ENCODE peak calls at places on chromosomes 11 and 22, in seven cellular contexts. One of them, this sample, is unnamed.

GRCh38 chr11:102669664-102670063 is 35.9 kb downstream of the MMP27 start:
- DNase-seq in tibial nerve: no peak
- DNase-seq in HCT116: no peak
- DNase-seq in prostate gland: no peak
- DNase-seq in A549: no peak
- DNase-seq in endothelial cell of umbilical vein: no peak
- DNase-seq in right lobe of liver: no peak
- DNase-seq in this sample: no peak

GRCh38 chr11:86484164-86484794 is 109.6 kb downstream of the CCDC81 start:
- DNase-seq in HCT116: peak
- DNase-seq in tibial nerve: peak
- DNase-seq in prostate gland: no peak
- DNase-seq in right lobe of liver: no peak
- DNase-seq in endothelial cell of umbilical vein: peak
- DNase-seq in A549: peak
- DNase-seq in this sample: no peak

GRCh38 chr22:30265851-30266444 is 703 bp downstream of the OSM start:
- DNase-seq in right lobe of liver: peak
- DNase-seq in A549: no peak
- DNase-seq in endothelial cell of umbilical vein: no peak
- DNase-seq in tibial nerve: no peak
- DNase-seq in prostate gland: no peak
- DNase-seq in HCT116: no peak
- DNase-seq in this sample: no peak

GRCh38 chr11:102812188-102812587 is 14.2 kb upstream of the MMP1 start:
- DNase-seq in tibial nerve: no peak
- DNase-seq in HCT116: no peak
- DNase-seq in prostate gland: no peak
- DNase-seq in endothelial cell of umbilical vein: no peak
- DNase-seq in right lobe of liver: no peak
- DNase-seq in A549: no peak
- DNase-seq in this sample: no peak

GRCh38 chr22:18068991-18069390 is 8.8 kb upstream of the PEX26 start:
- DNase-seq in A549: no peak
- DNase-seq in endothelial cell of umbilical vein: no peak
- DNase-seq in HCT116: no peak
- DNase-seq in tibial nerve: no peak
- DNase-seq in right lobe of liver: no peak
- DNase-seq in prostate gland: no peak
- DNase-seq in this sample: no peak

GRCh38 chr22:41237036-41237706 is 3.6 kb downstream of the CHADL start:
- DNase-seq in tibial nerve: no peak
- DNase-seq in endothelial cell of umbilical vein: no peak
- DNase-seq in prostate gland: no peak
- DNase-seq in right lobe of liver: no peak
- DNase-seq in A549: no peak
- DNase-seq in HCT116: no peak
- DNase-seq in this sample: no peak

GRCh38 chr22:30308518-30309230 is 18.1 kb downstream of the TBC1D10A start:
- DNase-seq in HCT116: no peak
- DNase-seq in A549: no peak
- DNase-seq in right lobe of liver: no peak
- DNase-seq in tibial nerve: no peak
- DNase-seq in prostate gland: no peak
- DNase-seq in endothelial cell of umbilical vein: no peak
- DNase-seq in this sample: no peak

GRCh38 chr11:78080818-78081495 is 1.3 kb upstream of the NDUFC2 start:
- DNase-seq in tibial nerve: no peak
- DNase-seq in HCT116: no peak
- DNase-seq in endothelial cell of umbilical vein: peak
- DNase-seq in A549: no peak
- DNase-seq in right lobe of liver: no peak
- DNase-seq in prostate gland: no peak
- DNase-seq in this sample: no peak

GRCh38 chr22:40240671-40241070 is 62.9 kb downstream of the TNRC6B start:
- DNase-seq in prostate gland: no peak
- DNase-seq in endothelial cell of umbilical vein: no peak
- DNase-seq in HCT116: no peak
- DNase-seq in A549: no peak
- DNase-seq in tibial nerve: no peak
- DNase-seq in right lobe of liver: no peak
- DNase-seq in this sample: no peak

GRCh38 chr11:57156928-57157327 is 24.8 kb upstream of the LRRC55 start:
- DNase-seq in right lobe of liver: no peak
- DNase-seq in prostate gland: no peak
- DNase-seq in endothelial cell of umbilical vein: no peak
- DNase-seq in tibial nerve: no peak
- DNase-seq in HCT116: no peak
- DNase-seq in A549: no peak
- DNase-seq in this sample: no peak

GRCh38 chr11:2775083-2775625 is 75.4 kb upstream of the KCNQ1OT1 start:
- DNase-seq in A549: no peak
- DNase-seq in tibial nerve: no peak
- DNase-seq in endothelial cell of umbilical vein: no peak
- DNase-seq in HCT116: no peak
- DNase-seq in right lobe of liver: peak
- DNase-seq in prostate gland: peak
- DNase-seq in this sample: peak

GRCh38 chr22:37484115-37485005 is 1.8 kb downstream of the MFNG start:
- DNase-seq in HCT116: no peak
- DNase-seq in prostate gland: peak
- DNase-seq in A549: no peak
- DNase-seq in right lobe of liver: peak
- DNase-seq in tibial nerve: peak
- DNase-seq in endothelial cell of umbilical vein: peak
- DNase-seq in this sample: peak

GRCh38 chr11:114058026-114058706 is 1.3 kb upstream of the ZBTB16 start:
- DNase-seq in endothelial cell of umbilical vein: no peak
- DNase-seq in right lobe of liver: peak
- DNase-seq in A549: no peak
- DNase-seq in tibial nerve: no peak
- DNase-seq in prostate gland: no peak
- DNase-seq in HCT116: no peak
- DNase-seq in this sample: peak

GRCh38 chr11:123457187-123457770 is 27.2 kb downstream of the GRAMD1B start:
- DNase-seq in right lobe of liver: no peak
- DNase-seq in HCT116: no peak
- DNase-seq in endothelial cell of umbilical vein: no peak
- DNase-seq in A549: no peak
- DNase-seq in tibial nerve: peak
- DNase-seq in prostate gland: no peak
- DNase-seq in this sample: peak

GRCh38 chr11:115656684-115657083 is 152.5 kb upstream of the CADM1 start:
- DNase-seq in endothelial cell of umbilical vein: no peak
- DNase-seq in tibial nerve: no peak
- DNase-seq in prostate gland: no peak
- DNase-seq in right lobe of liver: peak
- DNase-seq in A549: no peak
- DNase-seq in HCT116: no peak
- DNase-seq in this sample: no peak

GRCh38 chr22:39248254-39248653 is 3.5 kb upstream of the PDGFB start:
- DNase-seq in tibial nerve: no peak
- DNase-seq in right lobe of liver: no peak
- DNase-seq in endothelial cell of umbilical vein: peak
- DNase-seq in A549: no peak
- DNase-seq in prostate gland: no peak
- DNase-seq in HCT116: no peak
- DNase-seq in this sample: no peak

GRCh38 chr22:38148252-38148651 is 33.4 kb downstream of the PLA2G6 start:
- DNase-seq in HCT116: peak
- DNase-seq in A549: no peak
- DNase-seq in prostate gland: no peak
- DNase-seq in tibial nerve: no peak
- DNase-seq in right lobe of liver: no peak
- DNase-seq in endothelial cell of umbilical vein: no peak
- DNase-seq in this sample: no peak

GRCh38 chr11:46237248-46238077 is 40.0 kb upstream of the CREB3L1 start:
- DNase-seq in tibial nerve: peak
- DNase-seq in right lobe of liver: peak
- DNase-seq in HCT116: peak
- DNase-seq in A549: peak
- DNase-seq in prostate gland: peak
- DNase-seq in endothelial cell of umbilical vein: peak
- DNase-seq in this sample: peak

GRCh38 chr22:44622147-44622427 is 79.9 kb upstream of the PRR5 start:
- DNase-seq in right lobe of liver: no peak
- DNase-seq in A549: no peak
- DNase-seq in tibial nerve: no peak
- DNase-seq in HCT116: no peak
- DNase-seq in prostate gland: no peak
- DNase-seq in endothelial cell of umbilical vein: no peak
- DNase-seq in this sample: peak

GRCh38 chr11:111723595-111723994 is 42.6 kb downstream of the PPP2R1B start:
- DNase-seq in tibial nerve: no peak
- DNase-seq in right lobe of liver: no peak
- DNase-seq in prostate gland: no peak
- DNase-seq in endothelial cell of umbilical vein: no peak
- DNase-seq in A549: no peak
- DNase-seq in HCT116: no peak
- DNase-seq in this sample: no peak

GRCh38 chr11:65915821-65916251 is 3.0 kb downstream of the C11orf68 start:
- DNase-seq in prostate gland: peak
- DNase-seq in HCT116: peak
- DNase-seq in right lobe of liver: peak
- DNase-seq in tibial nerve: peak
- DNase-seq in A549: peak
- DNase-seq in endothelial cell of umbilical vein: peak
- DNase-seq in this sample: peak

GRCh38 chr11:68914761-68915160 is 11.1 kb downstream of the IGHMBP2 start:
- DNase-seq in right lobe of liver: no peak
- DNase-seq in endothelial cell of umbilical vein: no peak
- DNase-seq in A549: no peak
- DNase-seq in tibial nerve: no peak
- DNase-seq in prostate gland: no peak
- DNase-seq in HCT116: no peak
- DNase-seq in this sample: no peak

GRCh38 chr11:130449246-130449990 is 973 bp downstream of the ADAMTS15 start:
- DNase-seq in A549: no peak
- DNase-seq in prostate gland: no peak
- DNase-seq in HCT116: no peak
- DNase-seq in right lobe of liver: no peak
- DNase-seq in tibial nerve: no peak
- DNase-seq in endothelial cell of umbilical vein: no peak
- DNase-seq in this sample: peak

DNA sequence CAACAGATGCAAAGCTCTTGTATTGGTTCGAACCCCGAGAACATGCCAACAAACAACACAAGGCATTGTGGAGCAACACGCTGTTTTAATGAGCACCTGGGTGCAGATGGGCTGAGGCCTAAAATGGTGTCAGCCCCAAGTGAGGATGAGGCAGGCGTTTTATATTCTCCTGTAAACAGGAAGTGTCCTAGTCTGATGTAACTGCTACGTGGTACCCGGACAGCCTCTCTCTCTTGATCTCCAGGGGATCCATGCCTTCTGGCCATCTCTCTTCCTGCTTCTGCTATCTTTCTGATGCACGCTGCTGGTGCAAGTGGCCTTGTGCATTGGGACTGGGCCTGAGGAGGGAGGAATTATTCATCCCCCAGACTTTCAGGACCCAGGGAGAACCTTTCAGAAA is 19.4 kb upstream of the VSTM5 start:
- DNase-seq in prostate gland: no peak
- DNase-seq in right lobe of liver: no peak
- DNase-seq in A549: no peak
- DNase-seq in HCT116: no peak
- DNase-seq in endothelial cell of umbilical vein: no peak
- DNase-seq in tibial nerve: no peak
- DNase-seq in this sample: no peak
- TF ChIP-seq POLR2A in prostate gland: no peak
- TF ChIP-seq POLR2A in right lobe of liver: no peak
- TF ChIP-seq POLR2A in A549: no peak
- TF ChIP-seq POLR2A in HCT116: no peak
- TF ChIP-seq POLR2A in endothelial cell of umbilical vein: no peak
- TF ChIP-seq POLR2A in tibial nerve: no peak
- TF ChIP-seq POLR2A in this sample: no peak

GRCh38 chr11:75349540-75350116 is 1.8 kb downstream of the ARRB1 start:
- DNase-seq in A549: no peak
- DNase-seq in right lobe of liver: peak
- DNase-seq in tibial nerve: no peak
- DNase-seq in endothelial cell of umbilical vein: peak
- DNase-seq in prostate gland: no peak
- DNase-seq in HCT116: no peak
- DNase-seq in this sample: no peak

GRCh38 chr11:75352417-75353206 is 1.2 kb upstream of the ARRB1 start:
- DNase-seq in prostate gland: no peak
- DNase-seq in tibial nerve: no peak
- DNase-seq in HCT116: no peak
- DNase-seq in right lobe of liver: peak
- DNase-seq in A549: no peak
- DNase-seq in endothelial cell of umbilical vein: no peak
- DNase-seq in this sample: no peak

GRCh38 chr11:75350122-75350742 is 1.2 kb downstream of the ARRB1 start:
- DNase-seq in right lobe of liver: no peak
- DNase-seq in endothelial cell of umbilical vein: no peak
- DNase-seq in tibial nerve: no peak
- DNase-seq in A549: no peak
- DNase-seq in HCT116: no peak
- DNase-seq in prostate gland: no peak
- DNase-seq in this sample: no peak

GRCh38 chr11:75351541-75352416 is at the start of gene ARRB1:
- DNase-seq in endothelial cell of umbilical vein: no peak
- DNase-seq in right lobe of liver: peak
- DNase-seq in prostate gland: no peak
- DNase-seq in tibial nerve: peak
- DNase-seq in HCT116: no peak
- DNase-seq in A549: peak
- DNase-seq in this sample: peak

GRCh38 chr11:75350743-75351540 is 519 bp downstream of the ARRB1 start:
- DNase-seq in A549: no peak
- DNase-seq in HCT116: no peak
- DNase-seq in tibial nerve: no peak
- DNase-seq in endothelial cell of umbilical vein: peak
- DNase-seq in right lobe of liver: peak
- DNase-seq in prostate gland: peak
- DNase-seq in this sample: peak
- TF ChIP-seq POLR2A in A549: no peak
- TF ChIP-seq POLR2A in HCT116: no peak
- TF ChIP-seq POLR2A in tibial nerve: no peak
- TF ChIP-seq POLR2A in endothelial cell of umbilical vein: no peak
- TF ChIP-seq POLR2A in right lobe of liver: no peak
- TF ChIP-seq POLR2A in prostate gland: no peak
- TF ChIP-seq POLR2A in this sample: no peak

DNA sequence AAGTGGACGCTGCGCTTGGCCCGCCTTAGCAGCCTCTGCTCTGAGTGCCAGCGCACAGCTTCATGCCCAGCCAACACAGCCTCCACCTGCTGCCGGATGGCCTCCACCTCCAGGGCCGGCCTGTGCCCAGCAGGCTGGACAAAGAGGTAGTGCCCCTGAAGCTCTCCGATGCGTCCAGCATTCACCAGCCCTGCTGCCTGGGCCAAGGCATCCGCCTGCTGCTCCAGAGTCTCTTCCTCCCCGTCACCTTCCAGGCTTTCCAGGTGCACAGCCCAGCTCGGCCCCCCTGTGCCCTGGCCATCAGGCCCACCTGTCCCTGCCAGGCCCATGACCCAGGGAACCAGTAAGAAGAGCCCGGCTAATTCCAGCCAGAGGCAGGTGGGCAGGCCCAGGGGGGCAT is 2.5 kb downstream of the PCSK7 start:
- DNase-seq in A549: no peak
- DNase-seq in tibial nerve: no peak
- DNase-seq in right lobe of liver: no peak
- DNase-seq in HCT116: no peak
- DNase-seq in endothelial cell of umbilical vein: no peak
- DNase-seq in prostate gland: no peak
- DNase-seq in this sample: no peak
- TF ChIP-seq POLR2A in A549: no peak
- TF ChIP-seq POLR2A in tibial nerve: no peak
- TF ChIP-seq POLR2A in right lobe of liver: no peak
- TF ChIP-seq POLR2A in HCT116: no peak
- TF ChIP-seq POLR2A in endothelial cell of umbilical vein: no peak
- TF ChIP-seq POLR2A in prostate gland: no peak
- TF ChIP-seq POLR2A in this sample: no peak

GRCh38 chr22:47191630-47192105 is 429.2 kb downstream of the TBC1D22A start:
- DNase-seq in prostate gland: no peak
- DNase-seq in HCT116: no peak
- DNase-seq in A549: no peak
- DNase-seq in tibial nerve: no peak
- DNase-seq in right lobe of liver: no peak
- DNase-seq in endothelial cell of umbilical vein: no peak
- DNase-seq in this sample: no peak
- TF ChIP-seq POLR2A in prostate gland: no peak
- TF ChIP-seq POLR2A in HCT116: no peak
- TF ChIP-seq POLR2A in A549: no peak
- TF ChIP-seq POLR2A in tibial nerve: no peak
- TF ChIP-seq POLR2A in right lobe of liver: no peak
- TF ChIP-seq POLR2A in endothelial cell of umbilical vein: no peak
- TF ChIP-seq POLR2A in this sample: no peak

This sample was measured in testis.